ENCODE peak calls at places on chromosomes 1 and 21, in six cellular contexts. A, H, G, E, T and W are unnamed samples.

GRCh38 chr21:43574741-43575465 is 84.4 kb downstream of the HSF2BP start:
- DNase-seq in H (no peak), G (no peak), E (no peak), T (no peak), A (no peak), W (no peak)

GRCh38 chr1:86914635-86914997 is at the start of gene HS2ST1:
- DNase-seq in T (no peak), G (no peak), A (peak), H (no peak), E (no peak), W (no peak)

GRCh38 chr1:54253480-54253879 is 53.5 kb downstream of the MRPL37 start:
- DNase-seq in T (no peak), E (peak), H (peak), G (no peak), A (no peak), W (peak)

GRCh38 chr1:245657371-245657770 is 502.6 kb downstream of the KIF26B start:
- DNase-seq in G (no peak), E (no peak), A (no peak), H (no peak), T (no peak), W (no peak)

GRCh38 chr1:201495447-201496295 is 11.3 kb downstream of the CSRP1 start:
- DNase-seq in A (peak), H (no peak), T (peak), E (peak), G (no peak), W (peak)

GRCh38 chr1:178898401-178898800 is 27.5 kb upstream of the ANGPTL1 start:
- DNase-seq in T (no peak), A (no peak), H (no peak), E (no peak), G (no peak), W (no peak)

GRCh38 chr21:42145569-42146250 is 73.2 kb upstream of the ABCG1 start:
- DNase-seq in A (peak), T (peak), E (peak), H (peak), G (peak), W (peak)

GRCh38 chr1:76070538-76070937 is 4.0 kb upstream of the ST6GALNAC3 start:
- DNase-seq in E (no peak), T (no peak), H (no peak), A (no peak), G (no peak), W (no peak)

GRCh38 chr1:48688102-48688760 is 88.5 kb downstream of the BEND5 start:
- DNase-seq in A (peak), T (no peak), H (no peak), E (peak), G (no peak), W (peak)

GRCh38 chr1:3337798-3338724 is 116.4 kb upstream of the ARHGEF16 start:
- DNase-seq in E (no peak), A (no peak), G (no peak), T (no peak), H (no peak), W (no peak)

GRCh38 chr1:242185728-242186127 is 186.8 kb upstream of the MAP1LC3C start:
- DNase-seq in E (no peak), T (peak), G (no peak), A (no peak), H (no peak), W (no peak)

GRCh38 chr1:33181038-33181861 is 593 bp downstream of the TRIM62 start:
- DNase-seq in T (peak), H (no peak), A (no peak), G (peak), E (peak), W (peak)

GRCh38 chr1:30005972-30006619 is 717.3 kb downstream of the MATN1 start:
- DNase-seq in E (no peak), T (no peak), H (no peak), A (no peak), G (peak), W (no peak)

GRCh38 chr1:204041232-204041767 is 31.6 kb upstream of the SOX13 start:
- DNase-seq in T (no peak), H (no peak), A (no peak), G (no peak), E (no peak), W (no peak)

GRCh38 chr1:96370752-96371151 is 350.8 kb upstream of the PTBP2 start:
- DNase-seq in A (no peak), G (peak), H (peak), E (peak), T (no peak), W (peak)

GRCh38 chr1:245888809-245889208 is 618.3 kb downstream of the SMYD3 start:
- DNase-seq in E (peak), G (no peak), A (no peak), H (no peak), T (no peak), W (peak)

GRCh38 chr1:53485478-53486394 is 26.5 kb downstream of the DMRTB1 start:
- DNase-seq in H (peak), A (peak), E (peak), T (peak), G (peak), W (peak)

GRCh38 chr21:37700641-37701202 is 215.5 kb downstream of the KCNJ6 start:
- DNase-seq in H (peak), G (peak), A (peak), T (peak), E (peak), W (peak)

GRCh38 chr1:202643397-202644218 is 66.6 kb downstream of the SYT2 start:
- DNase-seq in H (no peak), E (no peak), T (no peak), A (no peak), G (no peak), W (peak)

GRCh38 chr1:233025156-233025555 is 74.7 kb downstream of the NTPCR start:
- DNase-seq in H (no peak), G (peak), A (no peak), E (peak), T (no peak), W (peak)

GRCh38 chr1:8374812-8375211 is 56.9 kb downstream of the SLC45A1 start:
- DNase-seq in A (peak), G (no peak), T (peak), H (no peak), E (peak), W (no peak)

GRCh38 chr1:109926662-109927300 is 16.1 kb downstream of the CSF1 start:
- DNase-seq in T (no peak), G (no peak), H (no peak), E (peak), A (no peak), W (peak)

GRCh38 chr1:225868631-225869330 is 13.4 kb downstream of the TMEM63A start:
- DNase-seq in T (peak), G (no peak), H (no peak), A (no peak), E (no peak), W (no peak)

GRCh38 chr1:10541286-10541685 is 66.5 kb downstream of the PEX14 start:
- DNase-seq in E (no peak), H (no peak), G (no peak), T (no peak), A (peak), W (no peak)

GRCh38 chr1:205294175-205294913 is 27.2 kb downstream of the NUAK2 start:
- DNase-seq in T (no peak), E (peak), A (no peak), H (no peak), G (peak), W (peak)

GRCh38 chr1:54337928-54338327 is 68.3 kb downstream of the SSBP3 start:
- DNase-seq in T (no peak), E (peak), H (no peak), A (peak), G (no peak), W (peak)

GRCh38 chr1:203521071-203521794 is 27.3 kb downstream of the OPTC start:
- DNase-seq in E (no peak), T (peak), H (no peak), G (no peak), A (no peak), W (no peak)